ENCODE peak calls at places on chromosomes 3 and 15, in eight cellular contexts. E is lung; D is neural progenitor cell; W is A549; A is HCT116; J is esophagus squamous epithelium; H is endodermal cell; G is CD8-positive, alpha-beta memory T cell. C is an unnamed sample.

GRCh38 chr15:94924971-94925593 is 693.7 kb downstream of the MCTP2 start:
- DNase-seq in D (no peak), J (no peak), A (no peak), E (no peak), W (no peak), G (no peak), H (no peak), C (no peak)

GRCh38 chr3:170802164-170803151 is 67.5 kb downstream of the RPL22L1 start:
- DNase-seq in D (no peak), J (no peak), W (no peak), G (no peak), E (no peak), A (no peak), H (peak; percentile 62), C (no peak)

GRCh38 chr3:62940763-62941632 is 65.8 kb upstream of the CADPS start:
- DNase-seq in D (peak; percentile 23), H (peak; percentile 53), E (no peak), J (no peak), G (no peak), W (no peak), A (no peak), C (no peak)

GRCh38 chr3:10428393-10429091 is 76.8 kb downstream of the ATP2B2 start:
- DNase-seq in E (no peak), D (no peak), J (no peak), W (no peak), H (no peak), G (no peak), A (no peak), C (no peak)

GRCh38 chr3:81516042-81516441 is 245.4 kb downstream of the GBE1 start:
- DNase-seq in H (no peak), W (no peak), A (no peak), G (no peak), J (no peak), E (no peak), D (no peak), C (no peak)

GRCh38 chr3:43582876-43583275 is 38.9 kb downstream of the ANO10 start:
- DNase-seq in J (no peak), G (no peak), E (no peak), W (no peak), A (no peak), H (no peak), D (no peak), C (no peak)

GRCh38 chr3:51669241-51670052 is 1.6 kb upstream of the TEX264 start:
- DNase-seq in W (peak; percentile 85), J (no peak), E (peak; percentile 90), D (peak; percentile 89), G (peak; percentile 75), A (peak; percentile 75), H (peak; percentile 99), C (peak; percentile 69)

GRCh38 chr3:35088943-35089342 is 550.4 kb upstream of the ARPP21 start:
- DNase-seq in J (no peak), G (no peak), H (peak; percentile 54), A (no peak), W (no peak), D (no peak), E (no peak), C (no peak)

GRCh38 chr15:27082526-27082925 is 111.5 kb downstream of the GABRG3 start:
- DNase-seq in A (no peak), G (no peak), H (no peak), W (no peak), J (no peak), D (no peak), E (no peak), C (no peak)

GRCh38 chr15:79970921-79971434 is at the start of gene BCL2A1:
- DNase-seq in E (no peak), A (no peak), G (peak; percentile 5), J (peak; percentile 9), D (no peak), W (peak; percentile 87), H (no peak), C (peak; percentile 82)
- H3K4me1 ChIP-seq in E (no peaks in the 10 kb centered on the region), A (no peaks in the 10 kb centered on the region), G (peaks cover 43% of the 10 kb centered on the region), J (no peaks in the 10 kb centered on the region), D (no peaks in the 10 kb centered on the region), W (peaks cover 55% of the 10 kb centered on the region), H (no peaks in the 10 kb centered on the region), C (peaks cover 50% of the 10 kb centered on the region)

DNA sequence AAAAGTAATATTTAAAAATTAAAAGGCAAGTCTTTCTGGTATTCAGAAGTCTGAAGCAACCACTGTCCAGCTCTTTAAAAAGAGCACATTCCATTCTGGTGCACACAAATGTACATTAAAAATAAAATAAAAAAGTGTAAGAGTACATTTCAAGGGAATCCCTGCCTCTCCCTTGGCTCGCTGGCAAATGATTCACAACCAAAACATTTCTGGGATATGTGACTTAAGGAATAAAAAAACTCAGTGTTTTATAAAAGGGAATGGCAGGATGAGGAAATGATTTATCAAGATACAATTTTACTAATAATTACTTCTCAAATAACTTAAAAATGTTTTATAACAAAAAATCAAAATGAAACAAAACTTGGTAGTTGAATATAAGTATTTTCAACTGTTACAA is 23.8 kb upstream of the ANXA2 start:
- DNase-seq in A (no peak), W (peak; percentile 39), J (no peak), D (no peak), G (no peak), H (no peak), E (no peak), C (no peak)
- H3K4me1 ChIP-seq in A (peaks cover 28% of the 10 kb centered on the region), W (peaks cover 55% of the 10 kb centered on the region), J (peaks cover 4% of the 10 kb centered on the region), D (peaks cover 17% of the 10 kb centered on the region), G (no peaks in the 10 kb centered on the region), H (no peaks in the 10 kb centered on the region), E (no peaks in the 10 kb centered on the region), C (no peaks in the 10 kb centered on the region)

GRCh38 chr15:85691350-85692240 is 103.1 kb downstream of the KLHL25 start:
- DNase-seq in A (no peak), E (no peak), D (peak; percentile 4), J (no peak), G (no peak), H (no peak), W (no peak), C (no peak)
- H3K4me1 ChIP-seq in A (no peaks in the 10 kb centered on the region), E (peaks cover 11% of the 10 kb centered on the region), D (peaks cover 28% of the 10 kb centered on the region), J (peaks cover 8% of the 10 kb centered on the region), G (peaks cover 66% of the 10 kb centered on the region), H (peaks cover 22% of the 10 kb centered on the region), W (no peaks in the 10 kb centered on the region), C (peaks cover 83% of the 10 kb centered on the region)

DNA sequence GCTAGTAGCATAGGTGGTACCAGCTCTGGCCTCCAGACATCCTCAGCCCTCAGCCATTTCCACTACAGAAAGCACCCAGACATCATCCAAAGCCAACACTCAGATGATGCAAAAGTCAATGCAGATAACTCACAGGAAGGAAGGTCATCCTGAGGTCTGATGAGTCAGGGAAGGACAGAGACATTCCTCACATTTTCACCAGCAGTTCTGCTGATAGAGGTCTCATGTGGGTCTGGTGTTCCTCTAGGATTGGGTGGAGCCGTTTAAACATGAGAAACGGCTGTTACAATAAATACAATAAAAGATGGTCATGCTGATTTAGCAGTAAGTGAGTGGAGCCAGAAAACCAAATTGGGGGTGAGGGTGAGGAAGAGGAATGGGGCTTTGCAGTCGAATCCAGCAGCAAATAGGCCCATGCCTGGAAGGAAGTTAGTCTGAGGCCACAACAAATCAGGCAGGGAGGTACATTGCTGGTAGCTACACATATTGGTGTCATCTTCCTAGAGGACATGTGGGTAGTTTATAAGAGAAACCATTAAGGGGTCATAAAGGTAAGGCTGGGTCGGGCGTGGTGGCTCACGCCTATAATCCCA is 33.3 kb upstream of the FLNB start:
- DNase-seq in G (no peak), J (no peak), D (no peak), H (peak; percentile 71), E (no peak), W (peak; percentile 98), A (peak; percentile 83), C (no peak)
- H3K4me1 ChIP-seq in G (no peaks in the 10 kb centered on the region), J (peaks cover 28% of the 10 kb centered on the region), D (no peaks in the 10 kb centered on the region), H (peaks cover 10% of the 10 kb centered on the region), E (peaks cover 1% of the 10 kb centered on the region), W (peaks cover 91% of the 10 kb centered on the region), A (peaks cover 80% of the 10 kb centered on the region), C (no peaks in the 10 kb centered on the region)

GRCh38 chr15:74784854-74785715 is 3.2 kb downstream of the CSK start:
- DNase-seq in D (no peak), J (no peak), H (no peak), W (no peak), E (no peak), A (no peak), G (no peak), C (peak; percentile 37)
- H3K4me1 ChIP-seq in D (peaks cover 30% of the 10 kb centered on the region), J (peaks cover 88% of the 10 kb centered on the region), H (peaks cover 6% of the 10 kb centered on the region), W (peaks cover 33% of the 10 kb centered on the region), E (peaks cover 67% of the 10 kb centered on the region), A (peaks cover 50% of the 10 kb centered on the region), G (peaks cover 66% of the 10 kb centered on the region), C (peaks cover 80% of the 10 kb centered on the region)

GRCh38 chr3:71154846-71155245 is 428.7 kb downstream of the FOXP1 start:
- DNase-seq in J (no peak), W (no peak), A (no peak), G (no peak), E (no peak), D (no peak), H (no peak), C (no peak)

GRCh38 chr3:71156062-71156665 is 427.4 kb downstream of the FOXP1 start:
- DNase-seq in H (peak; percentile 76), J (no peak), W (no peak), G (no peak), E (no peak), A (no peak), D (no peak), C (no peak)

GRCh38 chr3:71152039-71152891 is 431.3 kb downstream of the FOXP1 start:
- DNase-seq in D (peak; percentile 40), G (no peak), J (no peak), W (no peak), A (no peak), H (peak; percentile 67), E (no peak), C (no peak)

GRCh38 chr3:71152892-71153265 is 430.6 kb downstream of the FOXP1 start:
- DNase-seq in A (no peak), W (no peak), G (no peak), J (no peak), D (no peak), H (peak; percentile 89), E (no peak), C (no peak)

GRCh38 chr3:71153753-71154152 is 429.8 kb downstream of the FOXP1 start:
- DNase-seq in G (no peak), A (no peak), W (no peak), E (no peak), J (no peak), H (no peak), D (no peak), C (no peak)
- H3K4me1 ChIP-seq in G (peaks cover 16% of the 10 kb centered on the region), A (no peaks in the 10 kb centered on the region), W (peaks cover 16% of the 10 kb centered on the region), E (no peaks in the 10 kb centered on the region), J (no peaks in the 10 kb centered on the region), H (peaks cover 24% of the 10 kb centered on the region), D (peaks cover 9% of the 10 kb centered on the region), C (peaks cover 24% of the 10 kb centered on the region)

DNA sequence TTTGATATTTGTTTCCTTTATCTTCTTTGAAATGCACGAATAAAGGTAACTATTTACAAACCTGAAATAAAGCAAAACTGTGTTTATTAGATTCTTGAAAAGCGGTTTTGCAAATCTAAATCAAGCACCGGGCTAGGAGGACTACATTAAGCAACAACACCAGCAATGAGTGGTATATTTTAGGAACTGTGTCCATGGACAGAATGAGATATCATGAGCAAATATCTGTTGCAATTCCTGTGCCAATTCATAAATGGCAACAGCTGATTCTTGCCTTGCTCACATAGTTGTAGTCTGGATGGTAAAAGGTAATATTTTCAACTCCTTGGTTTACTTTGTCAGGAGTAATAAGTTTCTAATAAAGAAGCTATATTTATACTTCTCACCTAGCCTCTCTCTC is 403.3 kb downstream of the LPP start:
- DNase-seq in J (no peak), A (no peak), W (no peak), D (no peak), H (no peak), E (no peak), G (no peak), C (no peak)
- H3K4me1 ChIP-seq in J (no peaks in the 10 kb centered on the region), A (no peaks in the 10 kb centered on the region), W (peaks cover 54% of the 10 kb centered on the region), D (no peaks in the 10 kb centered on the region), H (peaks cover 3% of the 10 kb centered on the region), E (no peaks in the 10 kb centered on the region), G (peaks cover 28% of the 10 kb centered on the region), C (peaks cover 20% of the 10 kb centered on the region)